ENCODE peak calls at places on chromosomes 4 and X, in ten cellular contexts. Z, M, V, K, U, F, B, J, L and X are unnamed samples.

GRCh38 chr4:38163216-38164006 is 203.2 kb downstream of the PTTG2 start:
- DNase-seq in Z (no peak), M (no peak), V (no peak), K (peak; percentile 77), U (no peak), F (no peak), B (no peak), J (peak; percentile 86), L (peak; percentile 64), X (no peak)

GRCh38 chr4:127545271-127545670 is 87.5 kb upstream of the INTU start:
- DNase-seq in Z (no peak), M (no peak), V (no peak), K (no peak), U (no peak), F (no peak), B (no peak), J (no peak), L (no peak), X (no peak)

GRCh38 chr4:154559931-154560801 is 2.6 kb upstream of the FGB start:
- DNase-seq in Z (no peak), M (no peak), V (no peak), K (no peak), U (no peak), F (peak; percentile 27), B (no peak), J (no peak), L (peak; percentile 14), X (no peak)

GRCh38 chr4:95547708-95548471 is 883 bp downstream of the UNC5C start:
- DNase-seq in Z (no peak), M (peak; percentile 42), V (peak; percentile 2), K (peak; percentile 46), U (peak; percentile 10), F (peak; percentile 61), B (no peak), J (peak; percentile 55), L (peak; percentile 34), X (peak; percentile 29)

GRCh38 chrX:47643926-47644325 is 6.4 kb downstream of the ELK1 start:
- DNase-seq in Z (no peak), M (no peak), V (no peak), K (no peak), U (no peak), F (peak; percentile 28), B (no peak), J (peak; percentile 21), L (peak; percentile 72), X (no peak)

GRCh38 chr4:105126311-105127153 is 20.1 kb upstream of the TET2 start:
- DNase-seq in Z (no peak), M (no peak), V (no peak), K (peak; percentile 58), U (no peak), F (no peak), B (no peak), J (peak; percentile 79), L (peak; percentile 69), X (no peak)

GRCh38 chr4:153488006-153488718 is 22.0 kb downstream of the TMEM131L start:
- DNase-seq in Z (no peak), M (no peak), V (peak; percentile 94), K (no peak), U (peak; percentile 61), F (no peak), B (peak; percentile 88), J (peak; percentile 67), L (peak; percentile 50), X (peak; percentile 79)

GRCh38 chrX:11770320-11770719 is 12.3 kb downstream of the MSL3 start:
- DNase-seq in Z (peak; percentile 48), M (peak; percentile 8), V (peak; percentile 79), K (peak; percentile 37), U (no peak), F (peak; percentile 53), B (peak; percentile 45), J (peak; percentile 40), L (peak; percentile 71), X (no peak)

GRCh38 chr4:11072999-11073398 is 355.7 kb downstream of the HS3ST1 start:
- DNase-seq in Z (no peak), M (no peak), V (no peak), K (no peak), U (no peak), F (no peak), B (no peak), J (no peak), L (no peak), X (no peak)

GRCh38 chr4:8729408-8730149 is 137.0 kb downstream of the CPZ start:
- DNase-seq in Z (no peak), M (no peak), V (no peak), K (no peak), U (no peak), F (no peak), B (no peak), J (no peak), L (no peak), X (no peak)

GRCh38 chr4:11632015-11632414 is 203.3 kb upstream of the HS3ST1 start:
- DNase-seq in Z (no peak), M (no peak), V (no peak), K (no peak), U (no peak), F (peak; percentile 99), B (no peak), J (no peak), L (no peak), X (no peak)

GRCh38 chrX:71492086-71493065 is 40.5 kb upstream of the OGT start:
- DNase-seq in Z (no peak), M (peak; percentile 4), V (peak; percentile 73), K (peak; percentile 41), U (peak; percentile 35), F (peak; percentile 78), B (peak; percentile 6), J (peak; percentile 51), L (no peak), X (peak; percentile 62)

GRCh38 chr4:19739101-19739651 is 512.5 kb upstream of the SLIT2 start:
- DNase-seq in Z (peak; percentile 65), M (no peak), V (no peak), K (peak; percentile 95), U (no peak), F (peak; percentile 96), B (no peak), J (peak; percentile 95), L (peak; percentile 97), X (no peak)

GRCh38 chrX:153537526-153538295 is 20.3 kb downstream of the ATP2B3 start:
- DNase-seq in Z (no peak), M (peak; percentile 70), V (no peak), K (no peak), U (no peak), F (peak; percentile 34), B (no peak), J (no peak), L (no peak), X (no peak)

GRCh38 chr4:102439835-102440234 is 61.3 kb upstream of the NFKB1 start:
- DNase-seq in Z (no peak), M (peak; percentile 20), V (no peak), K (peak; percentile 49), U (no peak), F (peak; percentile 26), B (no peak), J (peak; percentile 72), L (peak; percentile 95), X (no peak)

GRCh38 chrX:55489315-55490009 is at the start of gene USP51:
- DNase-seq in Z (no peak), M (peak; percentile 8), V (peak; percentile 20), K (peak; percentile 18), U (no peak), F (peak; percentile 68), B (no peak), J (peak; percentile 20), L (peak; percentile 65), X (peak; percentile 36)

GRCh38 chrX:53186363-53186762 is 38.6 kb downstream of the KDM5C start:
- DNase-seq in Z (no peak), M (no peak), V (no peak), K (no peak), U (no peak), F (peak; percentile 64), B (no peak), J (peak; percentile 70), L (peak; percentile 23), X (no peak)

GRCh38 chrX:118644378-118644777 is 83.0 kb upstream of the IL13RA1 start:
- DNase-seq in Z (no peak), M (no peak), V (peak; percentile 2), K (peak; percentile 51), U (no peak), F (peak; percentile 71), B (no peak), J (peak; percentile 43), L (peak; percentile 80), X (no peak)